ENCODE peak calls at places on chromosomes 12 and 14, in ten cellular contexts. One of them, this sample, is unnamed.

GRCh38 chr12:62581288-62582064 is 114.8 kb downstream of the MON2 start:
- DNase-seq in stomach: no peak
- DNase-seq in tibial nerve: no peak
- DNase-seq in adrenal gland: no peak
- DNase-seq in right atrium auricular region: no peak
- DNase-seq in heart right ventricle: peak; percentile 4
- DNase-seq in H9: no peak
- DNase-seq in K562: peak; percentile 19
- DNase-seq in uterus: no peak
- DNase-seq in esophagus squamous epithelium: no peak
- DNase-seq in this sample: no peak

GRCh38 chr14:29527286-29527685 is 400.4 kb downstream of the PRKD1 start:
- DNase-seq in stomach: no peak
- DNase-seq in tibial nerve: no peak
- DNase-seq in adrenal gland: no peak
- DNase-seq in right atrium auricular region: no peak
- DNase-seq in heart right ventricle: no peak
- DNase-seq in H9: no peak
- DNase-seq in K562: no peak
- DNase-seq in uterus: no peak
- DNase-seq in esophagus squamous epithelium: no peak
- DNase-seq in this sample: no peak

GRCh38 chr12:125340791-125341190 is 275.6 kb downstream of the AACS start:
- DNase-seq in stomach: no peak
- DNase-seq in tibial nerve: no peak
- DNase-seq in adrenal gland: no peak
- DNase-seq in right atrium auricular region: peak; percentile 59
- DNase-seq in heart right ventricle: peak; percentile 50
- DNase-seq in H9: no peak
- DNase-seq in K562: no peak
- DNase-seq in uterus: no peak
- DNase-seq in esophagus squamous epithelium: no peak
- DNase-seq in this sample: peak; percentile 27

GRCh38 chr14:72743626-72744025 is 150.3 kb downstream of the DPF3 start:
- DNase-seq in stomach: peak; percentile 13
- DNase-seq in tibial nerve: no peak
- DNase-seq in adrenal gland: no peak
- DNase-seq in right atrium auricular region: peak; percentile 40
- DNase-seq in heart right ventricle: no peak
- DNase-seq in H9: no peak
- DNase-seq in K562: no peak
- DNase-seq in uterus: no peak
- DNase-seq in esophagus squamous epithelium: no peak
- DNase-seq in this sample: peak; percentile 52

GRCh38 chr12:50934981-50935807 is 17.1 kb upstream of the HIGD1C start:
- DNase-seq in stomach: no peak
- DNase-seq in tibial nerve: no peak
- DNase-seq in adrenal gland: no peak
- DNase-seq in right atrium auricular region: no peak
- DNase-seq in heart right ventricle: no peak
- DNase-seq in H9: no peak
- DNase-seq in K562: no peak
- DNase-seq in uterus: no peak
- DNase-seq in esophagus squamous epithelium: no peak
- DNase-seq in this sample: no peak

GRCh38 chr12:49809369-49810158 is 18.6 kb downstream of the NCKAP5L start:
- DNase-seq in stomach: no peak
- DNase-seq in tibial nerve: peak; percentile 44
- DNase-seq in adrenal gland: no peak
- DNase-seq in right atrium auricular region: no peak
- DNase-seq in heart right ventricle: no peak
- DNase-seq in H9: no peak
- DNase-seq in K562: no peak
- DNase-seq in uterus: peak; percentile 38
- DNase-seq in esophagus squamous epithelium: no peak
- DNase-seq in this sample: no peak

GRCh38 chr12:112480931-112481330 is 62.2 kb downstream of the PTPN11 start:
- DNase-seq in stomach: no peak
- DNase-seq in tibial nerve: no peak
- DNase-seq in adrenal gland: no peak
- DNase-seq in right atrium auricular region: no peak
- DNase-seq in heart right ventricle: no peak
- DNase-seq in H9: no peak
- DNase-seq in K562: no peak
- DNase-seq in uterus: no peak
- DNase-seq in esophagus squamous epithelium: no peak
- DNase-seq in this sample: no peak

GRCh38 chr12:107610030-107610859 is 75.4 kb upstream of the PWP1 start:
- DNase-seq in stomach: no peak
- DNase-seq in tibial nerve: no peak
- DNase-seq in adrenal gland: no peak
- DNase-seq in right atrium auricular region: no peak
- DNase-seq in heart right ventricle: peak; percentile 21
- DNase-seq in H9: peak; percentile 85
- DNase-seq in K562: peak; percentile 20
- DNase-seq in uterus: no peak
- DNase-seq in esophagus squamous epithelium: no peak
- DNase-seq in this sample: no peak

GRCh38 chr14:34460841-34461240 is 1.2 kb downstream of the SPTSSA start:
- DNase-seq in stomach: no peak
- DNase-seq in tibial nerve: no peak
- DNase-seq in adrenal gland: no peak
- DNase-seq in right atrium auricular region: no peak
- DNase-seq in heart right ventricle: no peak
- DNase-seq in H9: no peak
- DNase-seq in K562: no peak
- DNase-seq in uterus: no peak
- DNase-seq in esophagus squamous epithelium: no peak
- DNase-seq in this sample: no peak

DNA sequence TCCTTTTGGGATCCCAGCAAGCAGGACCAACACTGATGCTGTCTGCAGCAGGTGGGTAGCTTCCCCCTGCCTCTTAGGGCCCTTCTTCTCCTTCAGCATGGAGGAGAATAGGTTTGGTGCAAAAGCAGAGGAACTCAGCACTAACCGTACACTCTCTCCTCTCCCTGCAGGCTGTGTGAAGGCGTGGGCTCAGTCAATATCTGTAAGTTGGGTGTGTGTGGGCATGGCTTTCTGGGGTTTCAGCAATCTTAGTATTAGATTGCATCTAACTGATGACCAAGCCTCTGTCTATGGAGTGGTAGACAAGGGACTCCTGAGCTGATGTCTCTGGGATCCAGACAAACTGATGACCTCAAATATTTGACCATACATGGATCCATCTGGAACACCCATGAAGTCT is 14.3 kb downstream of the KRT85 start:
- DNase-seq in stomach: no peak
- DNase-seq in tibial nerve: no peak
- DNase-seq in adrenal gland: no peak
- DNase-seq in right atrium auricular region: no peak
- DNase-seq in heart right ventricle: no peak
- DNase-seq in H9: no peak
- DNase-seq in K562: no peak
- DNase-seq in uterus: no peak
- DNase-seq in esophagus squamous epithelium: no peak
- DNase-seq in this sample: no peak
- TF ChIP-seq CTCF in stomach: no peak
- TF ChIP-seq CTCF in tibial nerve: no peak
- TF ChIP-seq CTCF in adrenal gland: no peak
- TF ChIP-seq CTCF in right atrium auricular region: no peak
- TF ChIP-seq CTCF in heart right ventricle: no peak
- TF ChIP-seq CTCF in H9: no peak
- TF ChIP-seq CTCF in K562: no peak
- TF ChIP-seq CTCF in uterus: no peak
- TF ChIP-seq CTCF in esophagus squamous epithelium: no peak
- TF ChIP-seq CTCF in this sample: no peak

GRCh38 chr14:61747342-61747741 is 14.9 kb upstream of the SNAPC1 start:
- DNase-seq in stomach: no peak
- DNase-seq in tibial nerve: no peak
- DNase-seq in adrenal gland: no peak
- DNase-seq in right atrium auricular region: no peak
- DNase-seq in heart right ventricle: no peak
- DNase-seq in H9: no peak
- DNase-seq in K562: no peak
- DNase-seq in uterus: no peak
- DNase-seq in esophagus squamous epithelium: no peak
- DNase-seq in this sample: no peak
- H3K4me1 ChIP-seq in stomach: peaks cover 46% of the 10 kb centered on the region
- H3K4me1 ChIP-seq in tibial nerve: no peaks in the 10 kb centered on the region
- H3K4me1 ChIP-seq in adrenal gland: no peaks in the 10 kb centered on the region
- H3K4me1 ChIP-seq in right atrium auricular region: no peaks in the 10 kb centered on the region
- H3K4me1 ChIP-seq in heart right ventricle: peaks cover 53% of the 10 kb centered on the region
- H3K4me1 ChIP-seq in H9: peaks cover 2% of the 10 kb centered on the region
- H3K4me1 ChIP-seq in K562: peaks cover 6% of the 10 kb centered on the region
- H3K4me1 ChIP-seq in uterus: no peaks in the 10 kb centered on the region
- H3K4me1 ChIP-seq in esophagus squamous epithelium: no peaks in the 10 kb centered on the region
- H3K4me1 ChIP-seq in this sample: peaks cover 10% of the 10 kb centered on the region

GRCh38 chr14:103385994-103386491 is 828 bp downstream of the MARK3 start:
- DNase-seq in stomach: peak; percentile 35
- DNase-seq in tibial nerve: no peak
- DNase-seq in adrenal gland: peak; percentile 34
- DNase-seq in right atrium auricular region: no peak
- DNase-seq in heart right ventricle: peak; percentile 21
- DNase-seq in H9: no peak
- DNase-seq in K562: no peak
- DNase-seq in uterus: no peak
- DNase-seq in esophagus squamous epithelium: no peak
- DNase-seq in this sample: peak; percentile 43

GRCh38 chr14:103382375-103382774 is 2.8 kb upstream of the MARK3 start:
- DNase-seq in stomach: no peak
- DNase-seq in tibial nerve: no peak
- DNase-seq in adrenal gland: no peak
- DNase-seq in right atrium auricular region: no peak
- DNase-seq in heart right ventricle: no peak
- DNase-seq in H9: no peak
- DNase-seq in K562: no peak
- DNase-seq in uterus: no peak
- DNase-seq in esophagus squamous epithelium: no peak
- DNase-seq in this sample: no peak

GRCh38 chr14:103384450-103385152 is 614 bp upstream of the MARK3 start:
- DNase-seq in stomach: no peak
- DNase-seq in tibial nerve: no peak
- DNase-seq in adrenal gland: no peak
- DNase-seq in right atrium auricular region: no peak
- DNase-seq in heart right ventricle: no peak
- DNase-seq in H9: no peak
- DNase-seq in K562: no peak
- DNase-seq in uterus: no peak
- DNase-seq in esophagus squamous epithelium: no peak
- DNase-seq in this sample: no peak

GRCh38 chr14:103386632-103387329 is 1.6 kb downstream of the MARK3 start:
- DNase-seq in stomach: no peak
- DNase-seq in tibial nerve: no peak
- DNase-seq in adrenal gland: no peak
- DNase-seq in right atrium auricular region: no peak
- DNase-seq in heart right ventricle: no peak
- DNase-seq in H9: no peak
- DNase-seq in K562: no peak
- DNase-seq in uterus: no peak
- DNase-seq in esophagus squamous epithelium: no peak
- DNase-seq in this sample: no peak

DNA sequence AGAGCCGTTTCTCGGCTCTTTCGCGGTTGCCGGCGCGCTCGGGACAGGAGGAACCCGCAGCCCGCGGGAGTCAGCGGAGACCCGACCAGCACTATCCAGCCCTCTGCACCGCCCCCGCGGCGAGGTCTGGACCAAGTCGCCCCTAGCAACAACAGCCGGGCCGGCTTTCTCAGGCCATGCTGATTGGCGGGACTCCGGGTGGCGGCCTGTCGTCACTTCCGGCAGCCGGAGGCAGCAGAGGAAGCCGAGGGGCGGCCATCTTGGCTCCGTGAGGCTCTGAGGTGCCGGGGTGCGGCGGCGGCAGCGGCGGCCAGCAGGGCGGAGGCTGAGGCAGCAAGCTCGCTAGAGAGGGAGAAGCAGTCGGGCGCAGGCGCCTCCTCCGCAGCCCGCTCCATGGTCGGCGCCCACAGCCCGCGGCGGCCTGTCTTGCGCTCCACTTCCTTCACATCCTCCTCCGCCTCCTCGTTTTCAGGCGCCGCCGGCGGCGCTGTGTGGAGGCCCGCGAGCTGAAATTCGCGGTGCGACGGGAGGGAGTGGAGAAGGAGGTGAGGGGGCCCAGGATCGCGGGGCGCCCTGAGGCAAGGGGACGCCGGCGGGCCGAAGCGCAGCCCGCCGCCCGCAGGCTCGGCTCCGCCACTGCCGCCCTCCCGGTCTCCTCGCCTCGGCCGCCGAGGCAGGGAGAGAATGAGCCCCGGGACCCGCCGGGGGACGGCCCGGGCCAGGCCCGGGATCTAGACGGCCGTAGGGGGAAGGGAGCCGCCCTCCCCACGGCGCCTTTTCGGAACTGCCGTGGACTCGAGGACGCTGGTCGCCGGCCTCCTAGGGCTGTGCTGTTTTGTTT is at the start of gene MARK3:
- DNase-seq in stomach: peak; percentile 98
- DNase-seq in tibial nerve: peak; percentile 95
- DNase-seq in adrenal gland: peak; percentile 98
- DNase-seq in right atrium auricular region: peak; percentile 98
- DNase-seq in heart right ventricle: peak; percentile 98
- DNase-seq in H9: peak; percentile 98
- DNase-seq in K562: peak; percentile 93
- DNase-seq in uterus: peak; percentile 97
- DNase-seq in esophagus squamous epithelium: peak; percentile 91
- DNase-seq in this sample: peak; percentile 97
- TF ChIP-seq CTCF in stomach: no peak
- TF ChIP-seq CTCF in tibial nerve: peak; percentile 15
- TF ChIP-seq CTCF in adrenal gland: peak; percentile 30
- TF ChIP-seq CTCF in right atrium auricular region: peak; percentile 18
- TF ChIP-seq CTCF in heart right ventricle: peak; percentile 26
- TF ChIP-seq CTCF in H9: peak; percentile 26
- TF ChIP-seq CTCF in K562: no peak
- TF ChIP-seq CTCF in uterus: peak; percentile 21
- TF ChIP-seq CTCF in esophagus squamous epithelium: no peak
- TF ChIP-seq CTCF in this sample: peak; percentile 5

DNA sequence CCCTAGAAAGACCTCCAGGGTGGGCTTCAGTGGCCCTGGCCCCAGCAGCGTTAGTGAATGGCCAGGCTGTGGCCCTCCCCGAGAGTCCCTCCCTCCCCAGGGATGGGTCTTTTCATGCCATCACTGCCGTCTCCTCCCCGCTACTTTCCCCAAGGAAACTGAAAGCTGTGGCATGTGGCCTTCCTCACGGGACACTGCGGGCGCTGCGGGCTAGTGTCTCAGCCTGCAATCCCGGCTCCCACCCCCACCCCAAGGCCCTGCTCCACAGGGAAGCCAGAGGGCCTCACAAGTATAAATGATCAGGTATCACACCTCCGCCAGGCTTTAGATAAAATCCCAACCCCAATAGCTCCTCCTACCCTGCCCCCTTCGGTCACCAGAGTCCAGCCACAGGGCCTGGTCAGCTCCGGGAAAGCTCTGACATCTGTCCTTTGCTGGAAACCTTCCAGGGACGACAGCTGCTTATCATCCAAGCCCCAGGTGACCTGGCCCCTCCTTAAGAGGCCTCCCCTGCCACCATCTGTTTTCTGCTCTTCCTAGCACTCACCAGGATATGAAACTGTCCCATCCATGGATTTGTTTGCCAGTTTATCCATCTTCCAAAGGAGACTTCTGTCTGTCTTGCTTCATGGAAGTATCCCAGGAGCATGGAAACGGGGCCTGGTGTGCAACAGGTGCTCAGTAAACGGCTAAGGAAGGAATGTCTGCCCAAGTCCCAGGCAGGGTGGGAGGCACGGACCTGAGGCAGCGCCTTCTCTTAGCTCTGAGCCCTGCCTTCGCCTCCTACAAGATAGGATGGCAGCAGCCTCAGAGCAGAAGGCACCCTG is 31.6 kb downstream of the CCDC85C start:
- DNase-seq in stomach: no peak
- DNase-seq in tibial nerve: no peak
- DNase-seq in adrenal gland: peak; percentile 79
- DNase-seq in right atrium auricular region: no peak
- DNase-seq in heart right ventricle: no peak
- DNase-seq in H9: no peak
- DNase-seq in K562: peak; percentile 84
- DNase-seq in uterus: no peak
- DNase-seq in esophagus squamous epithelium: no peak
- DNase-seq in this sample: peak; percentile 62
- H3K4me1 ChIP-seq in stomach: peaks cover 99% of the 10 kb centered on the region
- H3K4me1 ChIP-seq in tibial nerve: peaks cover 38% of the 10 kb centered on the region
- H3K4me1 ChIP-seq in adrenal gland: peaks cover 77% of the 10 kb centered on the region
- H3K4me1 ChIP-seq in right atrium auricular region: no peaks in the 10 kb centered on the region
- H3K4me1 ChIP-seq in heart right ventricle: peaks cover 100% of the 10 kb centered on the region
- H3K4me1 ChIP-seq in H9: peaks cover 7% of the 10 kb centered on the region
- H3K4me1 ChIP-seq in K562: peaks cover 26% of the 10 kb centered on the region
- H3K4me1 ChIP-seq in uterus: peaks cover 70% of the 10 kb centered on the region
- H3K4me1 ChIP-seq in esophagus squamous epithelium: peaks cover 57% of the 10 kb centered on the region
- H3K4me1 ChIP-seq in this sample: peaks cover 100% of the 10 kb centered on the region